ENCODE peak calls at places on chromosomes 2 and 18, in four cellular contexts. One of them, this sample, is unnamed.

GRCh38 chr18:10072659-10073309 is 159.0 kb downstream of the VAPA start:
- DNase-seq in trophoblast cell: peak
- DNase-seq in IMR-90: peak
- DNase-seq in A549: no peak
- DNase-seq in this sample: no peak

GRCh38 chr2:68292108-68292710 is 27.5 kb downstream of the CNRIP1 start:
- DNase-seq in trophoblast cell: peak
- DNase-seq in IMR-90: peak
- DNase-seq in A549: peak
- DNase-seq in this sample: peak

GRCh38 chr2:36562245-36562644 is 35.7 kb downstream of the FEZ2 start:
- DNase-seq in trophoblast cell: peak
- DNase-seq in IMR-90: peak
- DNase-seq in A549: no peak
- DNase-seq in this sample: no peak

GRCh38 chr18:66548747-66549146 is 55.1 kb downstream of the CDH19 start:
- DNase-seq in trophoblast cell: no peak
- DNase-seq in IMR-90: no peak
- DNase-seq in A549: no peak
- DNase-seq in this sample: no peak

GRCh38 chr18:31050635-31051034 is 8.1 kb upstream of the DSC3 start:
- DNase-seq in trophoblast cell: no peak
- DNase-seq in IMR-90: no peak
- DNase-seq in A549: no peak
- DNase-seq in this sample: no peak

GRCh38 chr2:120912101-120912985 is 176.7 kb downstream of the GLI2 start:
- DNase-seq in trophoblast cell: no peak
- DNase-seq in IMR-90: peak
- DNase-seq in A549: peak
- DNase-seq in this sample: peak

GRCh38 chr2:157439792-157440186 is 4.1 kb downstream of the CYTIP start:
- DNase-seq in trophoblast cell: no peak
- DNase-seq in IMR-90: no peak
- DNase-seq in A549: no peak
- DNase-seq in this sample: no peak

GRCh38 chr2:191365089-191365488 is 119.9 kb downstream of the MYO1B start:
- DNase-seq in trophoblast cell: no peak
- DNase-seq in IMR-90: no peak
- DNase-seq in A549: no peak
- DNase-seq in this sample: no peak

GRCh38 chr2:161238264-161238558 is 70.0 kb upstream of the PSMD14 start:
- DNase-seq in trophoblast cell: no peak
- DNase-seq in IMR-90: no peak
- DNase-seq in A549: no peak
- DNase-seq in this sample: no peak

GRCh38 chr2:51335072-51336058 is 303.4 kb upstream of the NRXN1 start:
- DNase-seq in trophoblast cell: no peak
- DNase-seq in IMR-90: no peak
- DNase-seq in A549: no peak
- DNase-seq in this sample: no peak

GRCh38 chr2:69779258-69779989 is 37.5 kb downstream of the ANXA4 start:
- DNase-seq in trophoblast cell: peak
- DNase-seq in IMR-90: peak
- DNase-seq in A549: peak
- DNase-seq in this sample: peak

GRCh38 chr2:135183822-135184221 is 131.7 kb downstream of the RAB3GAP1 start:
- DNase-seq in trophoblast cell: peak
- DNase-seq in IMR-90: peak
- DNase-seq in A549: no peak
- DNase-seq in this sample: no peak

GRCh38 chr2:31386172-31386571 is 28.4 kb downstream of the XDH start:
- DNase-seq in trophoblast cell: no peak
- DNase-seq in IMR-90: no peak
- DNase-seq in A549: no peak
- DNase-seq in this sample: no peak

GRCh38 chr2:38374978-38375377 is 2.1 kb downstream of the ATL2 start:
- DNase-seq in trophoblast cell: no peak
- DNase-seq in IMR-90: no peak
- DNase-seq in A549: no peak
- DNase-seq in this sample: no peak

GRCh38 chr18:74244554-74244953 is 47.2 kb downstream of the CYB5A start:
- DNase-seq in trophoblast cell: no peak
- DNase-seq in IMR-90: no peak
- DNase-seq in A549: no peak
- DNase-seq in this sample: no peak

GRCh38 chr2:44549856-44550255 is 188.1 kb downstream of the CAMKMT start:
- DNase-seq in trophoblast cell: no peak
- DNase-seq in IMR-90: no peak
- DNase-seq in A549: no peak
- DNase-seq in this sample: no peak

GRCh38 chr2:195369217-195369587 is 287.8 kb upstream of the SLC39A10 start:
- DNase-seq in trophoblast cell: no peak
- DNase-seq in IMR-90: no peak
- DNase-seq in A549: no peak
- DNase-seq in this sample: no peak

DNA sequence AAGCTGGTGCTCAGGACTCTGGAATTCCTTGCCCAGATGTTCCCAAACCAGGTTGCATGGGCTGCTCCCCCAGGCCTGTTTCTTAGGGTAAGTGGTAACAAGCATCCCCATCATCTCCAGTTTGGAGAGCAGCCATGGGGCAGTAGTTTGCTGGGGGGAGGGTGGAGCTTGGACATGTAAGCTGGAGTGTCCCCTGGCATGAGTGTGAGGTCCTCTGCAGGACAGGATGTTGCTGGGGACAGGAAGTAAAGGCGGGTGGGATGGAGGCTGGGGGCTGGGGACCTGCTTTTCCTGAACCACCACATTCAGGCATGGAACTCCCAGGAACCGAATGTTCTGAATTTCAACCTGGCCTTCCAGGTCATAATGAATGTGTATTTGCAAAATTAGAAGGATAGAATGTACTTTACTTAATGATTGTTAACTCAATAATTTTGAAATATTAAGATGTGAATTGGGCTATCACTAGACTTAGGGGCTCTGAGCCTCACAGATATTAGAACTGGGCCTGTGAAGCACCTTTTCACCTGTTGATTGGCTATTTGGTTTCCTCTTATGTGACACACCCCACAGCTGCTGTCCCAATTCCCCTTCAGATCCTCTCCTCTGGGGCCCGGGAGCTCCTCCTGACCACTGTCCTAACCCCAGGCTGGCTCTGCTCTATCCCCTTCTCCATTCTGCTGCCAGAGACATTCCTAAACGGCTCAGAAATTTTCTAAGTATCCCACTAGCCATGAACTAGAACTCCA is 66.4 kb upstream of the EPAS1 start:
- DNase-seq in trophoblast cell: peak
- DNase-seq in IMR-90: no peak
- DNase-seq in A549: no peak
- DNase-seq in this sample: no peak
- H3K4me2 ChIP-seq in trophoblast cell: no peak
- H3K4me2 ChIP-seq in IMR-90: no peak
- H3K4me2 ChIP-seq in A549: peak
- H3K4me2 ChIP-seq in this sample: no peak

GRCh38 chr18:55249572-55249971 is 290.3 kb upstream of the CCDC68 start:
- DNase-seq in trophoblast cell: no peak
- DNase-seq in IMR-90: no peak
- DNase-seq in A549: no peak
- DNase-seq in this sample: no peak

GRCh38 chr18:55252053-55252675 is 292.9 kb upstream of the CCDC68 start:
- DNase-seq in trophoblast cell: no peak
- DNase-seq in IMR-90: no peak
- DNase-seq in A549: no peak
- DNase-seq in this sample: no peak

GRCh38 chr18:55252946-55253345 is 293.7 kb upstream of the CCDC68 start:
- DNase-seq in trophoblast cell: no peak
- DNase-seq in IMR-90: no peak
- DNase-seq in A549: no peak
- DNase-seq in this sample: no peak

GRCh38 chr18:55251186-55251995 is 292.1 kb upstream of the CCDC68 start:
- DNase-seq in trophoblast cell: peak
- DNase-seq in IMR-90: peak
- DNase-seq in A549: no peak
- DNase-seq in this sample: no peak

DNA sequence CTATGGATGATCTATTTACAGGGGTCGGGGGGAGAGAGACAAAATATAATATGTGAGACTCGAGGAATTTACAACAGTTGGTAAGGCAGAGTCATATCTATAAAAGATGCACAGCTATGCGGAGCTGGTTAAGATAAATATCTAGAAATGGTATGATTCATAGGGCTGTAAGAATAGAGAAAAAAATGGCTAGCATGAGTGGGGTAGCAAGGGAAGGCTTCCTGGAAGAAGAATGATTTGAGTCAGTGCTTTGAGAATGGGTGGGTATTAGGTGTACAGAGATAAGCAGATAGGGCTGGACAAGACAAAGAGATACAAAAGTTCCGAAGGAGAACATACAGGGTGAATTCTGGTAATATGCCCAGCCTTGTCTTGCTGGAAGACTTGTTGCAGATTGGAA is 291.5 kb upstream of the CCDC68 start:
- DNase-seq in trophoblast cell: peak
- DNase-seq in IMR-90: peak
- DNase-seq in A549: no peak
- DNase-seq in this sample: no peak
- H3K4me2 ChIP-seq in trophoblast cell: no peak
- H3K4me2 ChIP-seq in IMR-90: peak
- H3K4me2 ChIP-seq in A549: peak
- H3K4me2 ChIP-seq in this sample: no peak

GRCh38 chr2:152646264-152646663 is 71.0 kb downstream of the PRPF40A start:
- DNase-seq in trophoblast cell: peak
- DNase-seq in IMR-90: no peak
- DNase-seq in A549: no peak
- DNase-seq in this sample: no peak
- H3K4me2 ChIP-seq in trophoblast cell: peak
- H3K4me2 ChIP-seq in IMR-90: no peak
- H3K4me2 ChIP-seq in A549: no peak
- H3K4me2 ChIP-seq in this sample: no peak

DNA sequence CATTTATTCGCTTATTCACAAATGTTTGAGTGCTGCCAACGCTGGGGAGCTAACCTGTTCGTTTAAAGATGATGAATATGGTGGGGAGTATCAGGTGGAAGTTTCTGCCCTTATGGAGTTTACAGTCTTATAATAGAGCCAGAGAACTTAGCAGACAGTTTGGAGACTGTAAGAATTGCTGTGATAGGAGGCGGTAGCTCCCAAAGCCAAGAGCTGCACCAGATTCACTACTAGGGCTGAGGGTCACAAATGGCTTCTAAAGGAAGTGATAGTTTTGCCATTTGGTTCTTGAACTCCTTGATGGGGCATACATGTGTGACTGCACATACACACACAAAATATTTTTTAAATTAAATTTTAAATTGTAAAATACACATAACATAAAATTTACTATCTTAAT is 29.0 kb downstream of the UGP2 start:
- DNase-seq in trophoblast cell: no peak
- DNase-seq in IMR-90: no peak
- DNase-seq in A549: peak
- DNase-seq in this sample: no peak
- H3K4me2 ChIP-seq in trophoblast cell: no peak
- H3K4me2 ChIP-seq in IMR-90: no peak
- H3K4me2 ChIP-seq in A549: peak
- H3K4me2 ChIP-seq in this sample: no peak

GRCh38 chr18:48308027-48308635 is 101.1 kb downstream of the ZBTB7C start:
- DNase-seq in trophoblast cell: peak
- DNase-seq in IMR-90: no peak
- DNase-seq in A549: no peak
- DNase-seq in this sample: no peak
- H3K4me2 ChIP-seq in trophoblast cell: peak
- H3K4me2 ChIP-seq in IMR-90: no peak
- H3K4me2 ChIP-seq in A549: no peak
- H3K4me2 ChIP-seq in this sample: no peak

GRCh38 chr18:3367491-3368091 is 82.4 kb upstream of the TGIF1 start:
- DNase-seq in trophoblast cell: no peak
- DNase-seq in IMR-90: peak
- DNase-seq in A549: no peak
- DNase-seq in this sample: no peak
- H3K4me2 ChIP-seq in trophoblast cell: no peak
- H3K4me2 ChIP-seq in IMR-90: peak
- H3K4me2 ChIP-seq in A549: peak
- H3K4me2 ChIP-seq in this sample: no peak

GRCh38 chr2:25411753-25412152 is 70.0 kb upstream of the DNMT3A start:
- DNase-seq in trophoblast cell: no peak
- DNase-seq in IMR-90: no peak
- DNase-seq in A549: no peak
- DNase-seq in this sample: no peak

GRCh38 chr2:25411281-25411680 is 69.6 kb upstream of the DNMT3A start:
- DNase-seq in trophoblast cell: no peak
- DNase-seq in IMR-90: no peak
- DNase-seq in A549: no peak
- DNase-seq in this sample: no peak

GRCh38 chr2:25409468-25409867 is 67.7 kb upstream of the DNMT3A start:
- DNase-seq in trophoblast cell: no peak
- DNase-seq in IMR-90: no peak
- DNase-seq in A549: no peak
- DNase-seq in this sample: no peak

GRCh38 chr2:25409044-25409443 is 67.3 kb upstream of the DNMT3A start:
- DNase-seq in trophoblast cell: no peak
- DNase-seq in IMR-90: no peak
- DNase-seq in A549: no peak
- DNase-seq in this sample: no peak

GRCh38 chr2:25410370-25410769 is 68.6 kb upstream of the DNMT3A start:
- DNase-seq in trophoblast cell: no peak
- DNase-seq in IMR-90: no peak
- DNase-seq in A549: no peak
- DNase-seq in this sample: no peak
- H3K4me2 ChIP-seq in trophoblast cell: no peak
- H3K4me2 ChIP-seq in IMR-90: no peak
- H3K4me2 ChIP-seq in A549: no peak
- H3K4me2 ChIP-seq in this sample: no peak